ENCODE peak calls at places on chromosomes 7 and 10, in nine cellular contexts. One of them, this sample, is unnamed.

GRCh38 chr7:113159746-113160339 is 41.5 kb upstream of the SMIM30 start:
- DNase-seq in colonic mucosa: no peak
- DNase-seq in K562: peak; percentile 75
- DNase-seq in HCT116: peak; percentile 39
- DNase-seq in GM23248: peak; percentile 66
- DNase-seq in neuronal stem cell: peak; percentile 29
- DNase-seq in astrocyte: no peak
- DNase-seq in HepG2: peak; percentile 30
- DNase-seq in mammary epithelial cell: peak; percentile 21
- DNase-seq in this sample: no peak

GRCh38 chr7:142298631-142299030 is 40.8 kb upstream of the PRSS58 start:
- DNase-seq in colonic mucosa: no peak
- DNase-seq in K562: no peak
- DNase-seq in HCT116: no peak
- DNase-seq in GM23248: no peak
- DNase-seq in neuronal stem cell: no peak
- DNase-seq in astrocyte: no peak
- DNase-seq in HepG2: no peak
- DNase-seq in mammary epithelial cell: no peak
- DNase-seq in this sample: no peak

GRCh38 chr7:80859272-80859970 is 59.4 kb downstream of the SEMA3C start:
- DNase-seq in colonic mucosa: no peak
- DNase-seq in K562: no peak
- DNase-seq in HCT116: no peak
- DNase-seq in GM23248: peak; percentile 80
- DNase-seq in neuronal stem cell: no peak
- DNase-seq in astrocyte: no peak
- DNase-seq in HepG2: no peak
- DNase-seq in mammary epithelial cell: no peak
- DNase-seq in this sample: no peak

GRCh38 chr7:4642468-4643203 is 39.5 kb upstream of the FOXK1 start:
- DNase-seq in colonic mucosa: no peak
- DNase-seq in K562: no peak
- DNase-seq in HCT116: no peak
- DNase-seq in GM23248: peak; percentile 62
- DNase-seq in neuronal stem cell: no peak
- DNase-seq in astrocyte: no peak
- DNase-seq in HepG2: no peak
- DNase-seq in mammary epithelial cell: no peak
- DNase-seq in this sample: peak; percentile 50

GRCh38 chr10:77350711-77351119 is 286.9 kb downstream of the KCNMA1 start:
- DNase-seq in colonic mucosa: peak; percentile 30
- DNase-seq in K562: peak; percentile 52
- DNase-seq in HCT116: peak; percentile 92
- DNase-seq in GM23248: peak; percentile 99
- DNase-seq in neuronal stem cell: no peak
- DNase-seq in astrocyte: peak; percentile 99
- DNase-seq in HepG2: no peak
- DNase-seq in mammary epithelial cell: peak; percentile 98
- DNase-seq in this sample: no peak

GRCh38 chr10:69847883-69848282 is 46.2 kb downstream of the COL13A1 start:
- DNase-seq in colonic mucosa: no peak
- DNase-seq in K562: no peak
- DNase-seq in HCT116: no peak
- DNase-seq in GM23248: peak; percentile 41
- DNase-seq in neuronal stem cell: no peak
- DNase-seq in astrocyte: no peak
- DNase-seq in HepG2: no peak
- DNase-seq in mammary epithelial cell: no peak
- DNase-seq in this sample: no peak

GRCh38 chr10:22250897-22251605 is 33.2 kb upstream of the EBLN1 start:
- DNase-seq in colonic mucosa: no peak
- DNase-seq in K562: no peak
- DNase-seq in HCT116: no peak
- DNase-seq in GM23248: peak; percentile 40
- DNase-seq in neuronal stem cell: no peak
- DNase-seq in astrocyte: peak; percentile 11
- DNase-seq in HepG2: no peak
- DNase-seq in mammary epithelial cell: no peak
- DNase-seq in this sample: no peak

GRCh38 chr10:4848341-4849041 is 22.5 kb downstream of the AKR1E2 start:
- DNase-seq in colonic mucosa: no peak
- DNase-seq in K562: peak; percentile 88
- DNase-seq in HCT116: no peak
- DNase-seq in GM23248: peak; percentile 19
- DNase-seq in neuronal stem cell: no peak
- DNase-seq in astrocyte: no peak
- DNase-seq in HepG2: no peak
- DNase-seq in mammary epithelial cell: no peak
- DNase-seq in this sample: no peak

GRCh38 chr7:42227931-42228591 is 8.9 kb downstream of the GLI3 start:
- DNase-seq in colonic mucosa: no peak
- DNase-seq in K562: no peak
- DNase-seq in HCT116: no peak
- DNase-seq in GM23248: peak; percentile 79
- DNase-seq in neuronal stem cell: no peak
- DNase-seq in astrocyte: peak; percentile 49
- DNase-seq in HepG2: no peak
- DNase-seq in mammary epithelial cell: peak; percentile 76
- DNase-seq in this sample: peak; percentile 72

GRCh38 chr10:95353123-95353522 is 62.3 kb upstream of the PDLIM1 start:
- DNase-seq in colonic mucosa: no peak
- DNase-seq in K562: no peak
- DNase-seq in HCT116: no peak
- DNase-seq in GM23248: no peak
- DNase-seq in neuronal stem cell: no peak
- DNase-seq in astrocyte: no peak
- DNase-seq in HepG2: no peak
- DNase-seq in mammary epithelial cell: no peak
- DNase-seq in this sample: no peak

GRCh38 chr7:92156976-92157375 is 22.0 kb downstream of the LRRD1 start:
- DNase-seq in colonic mucosa: no peak
- DNase-seq in K562: no peak
- DNase-seq in HCT116: no peak
- DNase-seq in GM23248: peak; percentile 7
- DNase-seq in neuronal stem cell: no peak
- DNase-seq in astrocyte: no peak
- DNase-seq in HepG2: no peak
- DNase-seq in mammary epithelial cell: no peak
- DNase-seq in this sample: no peak

GRCh38 chr7:126483972-126484371 is 768.8 kb downstream of the GRM8 start:
- DNase-seq in colonic mucosa: no peak
- DNase-seq in K562: no peak
- DNase-seq in HCT116: no peak
- DNase-seq in GM23248: no peak
- DNase-seq in neuronal stem cell: no peak
- DNase-seq in astrocyte: no peak
- DNase-seq in HepG2: no peak
- DNase-seq in mammary epithelial cell: no peak
- DNase-seq in this sample: no peak

GRCh38 chr7:4774804-4775280 is 581 bp upstream of the AP5Z1 start:
- DNase-seq in colonic mucosa: peak; percentile 41
- DNase-seq in K562: peak; percentile 50
- DNase-seq in HCT116: peak; percentile 18
- DNase-seq in GM23248: peak; percentile 93
- DNase-seq in neuronal stem cell: no peak
- DNase-seq in astrocyte: peak; percentile 66
- DNase-seq in HepG2: peak; percentile 48
- DNase-seq in mammary epithelial cell: peak; percentile 70
- DNase-seq in this sample: peak; percentile 84

GRCh38 chr7:127900116-127900515 is 131.1 kb downstream of the LRRC4 start:
- DNase-seq in colonic mucosa: no peak
- DNase-seq in K562: no peak
- DNase-seq in HCT116: no peak
- DNase-seq in GM23248: peak; percentile 34
- DNase-seq in neuronal stem cell: no peak
- DNase-seq in astrocyte: no peak
- DNase-seq in HepG2: no peak
- DNase-seq in mammary epithelial cell: no peak
- DNase-seq in this sample: no peak

GRCh38 chr10:83516788-83517187 is 622.5 kb upstream of the GHITM start:
- DNase-seq in colonic mucosa: no peak
- DNase-seq in K562: no peak
- DNase-seq in HCT116: no peak
- DNase-seq in GM23248: no peak
- DNase-seq in neuronal stem cell: no peak
- DNase-seq in astrocyte: no peak
- DNase-seq in HepG2: no peak
- DNase-seq in mammary epithelial cell: no peak
- DNase-seq in this sample: no peak

GRCh38 chr7:121275204-121275603 is 53.6 kb upstream of the WNT16 start:
- DNase-seq in colonic mucosa: no peak
- DNase-seq in K562: no peak
- DNase-seq in HCT116: no peak
- DNase-seq in GM23248: no peak
- DNase-seq in neuronal stem cell: no peak
- DNase-seq in astrocyte: no peak
- DNase-seq in HepG2: no peak
- DNase-seq in mammary epithelial cell: no peak
- DNase-seq in this sample: no peak

GRCh38 chr10:24703700-24704099 is 20.0 kb downstream of the ARHGAP21 start:
- DNase-seq in colonic mucosa: no peak
- DNase-seq in K562: no peak
- DNase-seq in HCT116: no peak
- DNase-seq in GM23248: peak; percentile 86
- DNase-seq in neuronal stem cell: no peak
- DNase-seq in astrocyte: peak; percentile 76
- DNase-seq in HepG2: no peak
- DNase-seq in mammary epithelial cell: no peak
- DNase-seq in this sample: no peak

GRCh38 chr10:24697080-24697479 is 26.6 kb downstream of the ARHGAP21 start:
- DNase-seq in colonic mucosa: no peak
- DNase-seq in K562: no peak
- DNase-seq in HCT116: no peak
- DNase-seq in GM23248: no peak
- DNase-seq in neuronal stem cell: no peak
- DNase-seq in astrocyte: no peak
- DNase-seq in HepG2: no peak
- DNase-seq in mammary epithelial cell: no peak
- DNase-seq in this sample: no peak

GRCh38 chr10:24706479-24707118 is 17.1 kb downstream of the ARHGAP21 start:
- DNase-seq in colonic mucosa: no peak
- DNase-seq in K562: peak; percentile 46
- DNase-seq in HCT116: no peak
- DNase-seq in GM23248: peak; percentile 98
- DNase-seq in neuronal stem cell: no peak
- DNase-seq in astrocyte: peak; percentile 94
- DNase-seq in HepG2: peak; percentile 63
- DNase-seq in mammary epithelial cell: peak; percentile 94
- DNase-seq in this sample: no peak

GRCh38 chr10:24700911-24701310 is 22.8 kb downstream of the ARHGAP21 start:
- DNase-seq in colonic mucosa: no peak
- DNase-seq in K562: no peak
- DNase-seq in HCT116: no peak
- DNase-seq in GM23248: no peak
- DNase-seq in neuronal stem cell: no peak
- DNase-seq in astrocyte: no peak
- DNase-seq in HepG2: no peak
- DNase-seq in mammary epithelial cell: no peak
- DNase-seq in this sample: no peak

GRCh38 chr10:24701447-24701846 is 22.2 kb downstream of the ARHGAP21 start:
- DNase-seq in colonic mucosa: no peak
- DNase-seq in K562: peak; percentile 27
- DNase-seq in HCT116: no peak
- DNase-seq in GM23248: no peak
- DNase-seq in neuronal stem cell: no peak
- DNase-seq in astrocyte: no peak
- DNase-seq in HepG2: no peak
- DNase-seq in mammary epithelial cell: no peak
- DNase-seq in this sample: no peak
- H3K9ac ChIP-seq in colonic mucosa: no peak overlapping the region
- H3K9ac ChIP-seq in K562: no peak overlapping the region
- H3K9ac ChIP-seq in HCT116: no peak overlapping the region
- H3K9ac ChIP-seq in GM23248: no peak overlapping the region
- H3K9ac ChIP-seq in neuronal stem cell: no peak overlapping the region
- H3K9ac ChIP-seq in astrocyte: no peak overlapping the region
- H3K9ac ChIP-seq in HepG2: no peak overlapping the region
- H3K9ac ChIP-seq in mammary epithelial cell: no peak overlapping the region
- H3K9ac ChIP-seq in this sample: no peak overlapping the region

DNA sequence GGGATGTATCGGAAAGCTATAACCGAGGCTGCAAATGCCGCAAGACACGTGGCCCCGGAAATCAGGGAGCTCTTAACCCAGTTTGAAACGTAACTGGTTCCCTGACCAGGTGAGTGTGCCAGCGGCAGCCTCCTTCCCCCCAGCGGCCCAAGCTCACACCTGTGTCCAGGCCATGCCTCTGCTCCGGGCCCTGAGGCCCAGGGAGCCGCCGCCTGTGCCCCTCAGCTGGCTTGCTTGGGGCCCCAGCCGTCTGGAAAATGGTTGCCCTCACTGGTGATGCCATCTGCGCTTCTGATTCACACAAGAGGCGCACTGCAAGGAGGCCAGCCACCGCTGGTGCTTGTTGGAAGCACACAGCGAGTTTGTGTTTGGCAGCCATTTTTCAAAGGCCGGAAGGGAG is 9.2 kb downstream of the PWWP2B start:
- DNase-seq in colonic mucosa: no peak
- DNase-seq in K562: no peak
- DNase-seq in HCT116: no peak
- DNase-seq in GM23248: no peak
- DNase-seq in neuronal stem cell: no peak
- DNase-seq in astrocyte: no peak
- DNase-seq in HepG2: no peak
- DNase-seq in mammary epithelial cell: no peak
- DNase-seq in this sample: peak; percentile 63
- H3K4me1 ChIP-seq in colonic mucosa: peaks cover 38% of the 10 kb centered on the region
- H3K4me1 ChIP-seq in K562: no peaks in the 10 kb centered on the region
- H3K4me1 ChIP-seq in HCT116: peaks cover 23% of the 10 kb centered on the region
- H3K4me1 ChIP-seq in GM23248: no peaks in the 10 kb centered on the region
- H3K4me1 ChIP-seq in neuronal stem cell: peaks cover 11% of the 10 kb centered on the region
- H3K4me1 ChIP-seq in astrocyte: peaks cover 5% of the 10 kb centered on the region
- H3K4me1 ChIP-seq in HepG2: peaks cover 30% of the 10 kb centered on the region
- H3K4me1 ChIP-seq in mammary epithelial cell: peaks cover 18% of the 10 kb centered on the region
- H3K4me1 ChIP-seq in this sample: peaks cover 50% of the 10 kb centered on the region

GRCh38 chr10:50972591-50972990 is 87.2 kb upstream of the A1CF start:
- DNase-seq in colonic mucosa: peak; percentile 86
- DNase-seq in K562: no peak
- DNase-seq in HCT116: no peak
- DNase-seq in GM23248: no peak
- DNase-seq in neuronal stem cell: no peak
- DNase-seq in astrocyte: no peak
- DNase-seq in HepG2: peak; percentile 54
- DNase-seq in mammary epithelial cell: no peak
- DNase-seq in this sample: no peak
- H3K4me3 ChIP-seq in colonic mucosa: no peak overlapping the region
- H3K4me3 ChIP-seq in K562: no peak overlapping the region
- H3K4me3 ChIP-seq in HCT116: no peak overlapping the region
- H3K4me3 ChIP-seq in GM23248: no peak overlapping the region
- H3K4me3 ChIP-seq in neuronal stem cell: no peak overlapping the region
- H3K4me3 ChIP-seq in astrocyte: no peak overlapping the region
- H3K4me3 ChIP-seq in HepG2: no peak overlapping the region
- H3K4me3 ChIP-seq in mammary epithelial cell: no peak overlapping the region
- H3K4me3 ChIP-seq in this sample: no peak overlapping the region

GRCh38 chr7:47568569-47568968 is 13.3 kb downstream of the TNS3 start:
- DNase-seq in colonic mucosa: no peak
- DNase-seq in K562: no peak
- DNase-seq in HCT116: no peak
- DNase-seq in GM23248: no peak
- DNase-seq in neuronal stem cell: no peak
- DNase-seq in astrocyte: no peak
- DNase-seq in HepG2: no peak
- DNase-seq in mammary epithelial cell: no peak
- DNase-seq in this sample: no peak
- H3K9ac ChIP-seq in colonic mucosa: no peak overlapping the region
- H3K9ac ChIP-seq in K562: no peak overlapping the region
- H3K9ac ChIP-seq in HCT116: no peak overlapping the region
- H3K9ac ChIP-seq in GM23248: no peak overlapping the region
- H3K9ac ChIP-seq in neuronal stem cell: no peak overlapping the region
- H3K9ac ChIP-seq in astrocyte: no peak overlapping the region
- H3K9ac ChIP-seq in HepG2: no peak overlapping the region
- H3K9ac ChIP-seq in mammary epithelial cell: no peak overlapping the region
- H3K9ac ChIP-seq in this sample: no peak overlapping the region